ENCODE peak calls at places on chromosomes 12 and 14, in five cellular contexts. W is IMR-90, X is neural progenitor cell, R is kidney, T is endodermal cell. F is an unnamed sample.

GRCh38 chr12:22064968-22065367 is 18.9 kb downstream of the CMAS start:
- DNase-seq in W (no peak), X (no peak), R (no peak), T (no peak), F (no peak)

GRCh38 chr14:102209224-102209966 is 69.7 kb downstream of the WDR20 start:
- DNase-seq in W (peak), X (peak), R (peak), T (peak), F (no peak)

GRCh38 chr12:79658221-79658620 is 32.5 kb downstream of the PAWR start:
- DNase-seq in W (peak), X (no peak), R (no peak), T (no peak), F (no peak)

GRCh38 chr12:3777206-3777809 is 24.4 kb upstream of the CRACR2A start:
- DNase-seq in W (peak), X (peak), R (no peak), T (no peak), F (peak)

GRCh38 chr12:120798696-120799095 is 73.1 kb downstream of the ACADS start:
- DNase-seq in W (no peak), X (no peak), R (no peak), T (no peak), F (no peak)

GRCh38 chr12:69204191-69204590 is 35.2 kb upstream of the CPSF6 start:
- DNase-seq in W (no peak), X (no peak), R (no peak), T (no peak), F (no peak)

GRCh38 chr12:93447555-93448265 is 6.0 kb upstream of the UBE2N start:
- DNase-seq in W (no peak), X (no peak), R (no peak), T (no peak), F (no peak)

GRCh38 chr12:19561411-19561961 is 122.2 kb downstream of the AEBP2 start:
- DNase-seq in W (peak), X (no peak), R (no peak), T (no peak), F (no peak)

GRCh38 chr14:42806909-42807315 is 1200.2 kb downstream of the LRFN5 start:
- DNase-seq in W (peak), X (no peak), R (no peak), T (no peak), F (no peak)

GRCh38 chr12:52191841-52192791 is at the start of gene KRT80:
- DNase-seq in W (peak), X (no peak), R (peak), T (no peak), F (no peak)

GRCh38 chr12:45234134-45234865 is 18.4 kb downstream of the ANO6 start:
- DNase-seq in W (peak), X (peak), R (no peak), T (peak), F (peak)

GRCh38 chr14:77046706-77047105 is 18.2 kb upstream of the IRF2BPL start:
- DNase-seq in W (no peak), X (no peak), R (no peak), T (no peak), F (no peak)

GRCh38 chr12:51383281-51383905 is 7.8 kb downstream of the GALNT6 start:
- DNase-seq in W (no peak), X (no peak), R (no peak), T (no peak), F (no peak)

GRCh38 chr14:58705066-58705465 is 67.3 kb downstream of the DACT1 start:
- DNase-seq in W (no peak), X (no peak), R (no peak), T (no peak), F (no peak)

GRCh38 chr12:95318071-95318545 is 100.5 kb downstream of the VEZT start:
- DNase-seq in W (peak), X (no peak), R (no peak), T (no peak), F (no peak)

GRCh38 chr14:96108911-96109310 is 69.7 kb downstream of the C14orf132 start:
- DNase-seq in W (no peak), X (no peak), R (peak), T (no peak), F (no peak)

GRCh38 chr12:63020269-63020668 is 85.3 kb upstream of the PPM1H start:
- DNase-seq in W (no peak), X (no peak), R (no peak), T (no peak), F (no peak)

GRCh38 chr12:29750131-29750927 is 33.4 kb downstream of the TMTC1 start:
- DNase-seq in W (peak), X (no peak), R (no peak), T (no peak), F (no peak)

GRCh38 chr12:4214912-4215861 is 58.4 kb upstream of the CCND2 start:
- DNase-seq in W (no peak), X (no peak), R (no peak), T (no peak), F (no peak)

GRCh38 chr14:36516719-36517241 is 3.3 kb downstream of the NKX2-1 start:
- DNase-seq in W (no peak), X (no peak), R (no peak), T (no peak), F (no peak)

GRCh38 chr12:78442454-78442801 is 422.1 kb upstream of the SYT1 start:
- DNase-seq in W (peak), X (no peak), R (no peak), T (no peak), F (no peak)

GRCh38 chr12:50101663-50102062 is 2.1 kb upstream of the GPD1 start:
- DNase-seq in W (peak), X (peak), R (no peak), T (peak), F (peak)

GRCh38 chr12:120826335-120826734 is 77.8 kb downstream of the SPPL3 start:
- DNase-seq in W (no peak), X (no peak), R (no peak), T (no peak), F (no peak)

GRCh38 chr12:132724506-132725220 is 14.0 kb downstream of the PGAM5 start:
- DNase-seq in W (no peak), X (no peak), R (peak), T (peak), F (no peak)

GRCh38 chr12:109346920-109347319 is 780 bp upstream of the MYO1H start:
- DNase-seq in W (no peak), X (no peak), R (no peak), T (peak), F (no peak)

GRCh38 chr12:123602651-123603195 is 824 bp downstream of the DDX55 start:
- DNase-seq in W (no peak), X (peak), R (no peak), T (no peak), F (no peak)

GRCh38 chr14:56805201-56805991 is 4.9 kb downstream of the OTX2 start:
- DNase-seq in W (no peak), X (peak), R (no peak), T (peak), F (peak)

GRCh38 chr12:89353823-89354629 is 1.7 kb upstream of the DUSP6 start:
- DNase-seq in W (peak), X (peak), R (peak), T (peak), F (peak)

GRCh38 chr12:111469406-111469805 is 63.7 kb downstream of the SH2B3 start:
- DNase-seq in W (peak), X (no peak), R (no peak), T (no peak), F (no peak)

GRCh38 chr12:56165369-56165768 is 7.2 kb downstream of the MYL6 start:
- DNase-seq in W (no peak), X (no peak), R (no peak), T (peak), F (no peak)

GRCh38 chr14:44662250-44662891 is 155.3 kb upstream of the FSCB start:
- DNase-seq in W (no peak), X (no peak), R (no peak), T (no peak), F (no peak)

GRCh38 chr14:104927901-104928300 is 3.2 kb downstream of the PLD4 start:
- DNase-seq in W (no peak), X (no peak), R (peak), T (no peak), F (no peak)

GRCh38 chr14:79278798-79279644 is 932.3 kb downstream of the DIO2 start:
- DNase-seq in W (peak), X (peak), R (peak), T (peak), F (peak)

DNA sequence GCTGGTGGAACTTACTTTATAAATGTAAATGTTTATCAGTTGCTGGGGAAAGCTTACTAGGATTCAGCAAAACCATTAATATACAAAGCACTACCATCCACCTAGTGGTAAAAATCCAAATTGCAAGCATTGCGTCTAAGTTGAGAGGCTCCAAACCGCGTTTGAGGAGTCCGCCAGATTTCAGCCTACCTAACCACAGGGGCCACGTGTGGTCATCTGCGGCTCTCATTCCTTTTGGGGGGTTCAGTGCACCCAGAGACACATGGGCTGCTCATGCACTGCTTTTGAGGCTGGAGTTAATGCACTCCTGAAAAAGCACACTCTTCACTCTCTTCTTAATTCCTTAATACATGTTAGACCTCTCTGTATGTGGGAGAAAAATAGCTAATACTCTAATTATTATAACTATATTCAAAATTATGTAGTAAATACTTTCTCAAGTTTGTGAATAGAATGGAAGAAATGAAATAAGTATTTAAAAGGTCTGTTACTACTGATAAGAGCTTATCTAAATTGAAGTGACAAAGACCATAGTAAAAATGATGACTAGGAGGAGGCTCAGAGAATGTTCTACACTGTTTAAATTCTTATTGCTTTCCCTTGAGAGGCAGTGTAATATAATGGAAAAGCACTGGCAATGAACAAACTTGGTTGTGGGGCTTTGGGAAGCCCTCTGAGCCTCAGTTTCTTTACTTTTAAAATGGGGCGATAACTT is 41.4 kb upstream of the MANSC4 start:
- DNase-seq in W (peak), X (peak), R (no peak), T (peak), F (peak)
- H3K9ac ChIP-seq in W (no peak), X (no peak), R (peak), T (no peak), F (no peak)

GRCh38 chr12:1665366-1665765 is 25.5 kb upstream of the ADIPOR2 start:
- DNase-seq in W (no peak), X (no peak), R (no peak), T (no peak), F (no peak)
- H3K9ac ChIP-seq in W (no peak), X (no peak), R (no peak), T (no peak), F (no peak)

GRCh38 chr14:68879841-68880575 is 87.1 kb upstream of the ZFP36L1 start:
- DNase-seq in W (no peak), X (no peak), R (peak), T (no peak), F (no peak)
- H3K9ac ChIP-seq in W (no peak), X (no peak), R (no peak), T (no peak), F (no peak)

DNA sequence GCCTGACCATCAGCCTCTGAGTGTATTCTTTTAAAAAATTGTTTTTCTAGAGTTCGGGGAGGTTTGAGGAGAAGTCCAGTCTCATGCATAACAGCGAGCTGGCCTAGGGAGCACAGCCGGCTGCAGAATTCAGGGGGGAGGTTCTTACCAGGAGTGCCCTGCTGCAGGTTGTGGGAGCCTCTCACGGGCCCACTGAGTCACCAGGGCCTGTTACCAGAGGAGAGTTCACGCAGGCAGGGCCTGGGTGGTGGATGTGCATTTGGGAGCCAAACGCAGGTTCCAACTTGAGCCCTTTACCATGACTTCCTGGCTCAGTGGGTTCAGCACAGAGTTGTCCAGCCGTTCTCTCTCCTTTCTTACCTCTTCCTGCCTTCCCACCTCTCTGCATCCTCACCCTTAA is 14.4 kb downstream of the CD9 start:
- DNase-seq in W (no peak), X (no peak), R (no peak), T (no peak), F (no peak)
- H3K9ac ChIP-seq in W (no peak), X (no peak), R (no peak), T (no peak), F (peak)

DNA sequence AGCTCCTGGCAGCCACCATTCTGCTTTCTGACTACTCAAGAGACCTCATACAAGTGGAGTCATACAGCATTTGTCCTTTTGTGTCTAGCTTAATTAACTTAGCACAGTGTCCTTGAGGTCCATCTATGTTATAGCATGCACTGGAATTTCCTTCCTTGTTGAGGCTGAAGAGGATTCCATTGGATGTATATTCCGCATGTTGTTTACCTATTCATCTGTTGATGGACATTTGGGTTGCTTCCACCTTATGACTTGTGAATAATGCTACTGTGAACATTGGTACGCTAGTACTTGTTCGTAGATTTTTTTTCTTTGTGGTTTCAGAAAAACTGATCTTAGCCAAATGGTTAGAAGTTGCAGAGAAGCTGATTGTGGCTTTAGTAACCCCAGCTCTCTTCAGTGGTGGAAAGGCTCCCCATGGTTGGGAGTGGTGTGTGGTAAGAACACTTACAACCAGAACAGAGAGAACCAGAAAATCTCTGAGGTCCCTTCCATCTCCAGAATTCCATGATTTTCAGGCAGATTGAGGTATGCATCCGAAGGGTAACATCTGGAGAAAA is 118.4 kb downstream of the SAMD4A start:
- DNase-seq in W (no peak), X (no peak), R (no peak), T (no peak), F (no peak)
- H3K9ac ChIP-seq in W (no peak), X (no peak), R (no peak), T (no peak), F (no peak)